ENCODE peak calls at places on chromosomes 13 and 19, in five cellular contexts. Q, D, Z, U and R are unnamed samples.

GRCh38 chr19:41309225-41310030 is 544 bp upstream of the CCDC97 start:
- DNase-seq in Q (no peak), D (peak; percentile 25), Z (no peak), U (no peak), R (no peak)

GRCh38 chr19:37855098-37855497 is 51.3 kb downstream of the WDR87 start:
- DNase-seq in Q (peak; percentile 14), D (no peak), Z (peak; percentile 67), U (no peak), R (peak; percentile 87)

GRCh38 chr19:57302727-57303401 is 17.4 kb upstream of the ZNF543 start:
- DNase-seq in Q (no peak), D (no peak), Z (no peak), U (no peak), R (no peak)

GRCh38 chr13:101492251-101492910 is 39.9 kb downstream of the ITGBL1 start:
- DNase-seq in Q (no peak), D (no peak), Z (no peak), U (no peak), R (no peak)

GRCh38 chr13:87426737-87427136 is 244.4 kb upstream of the SLITRK5 start:
- DNase-seq in Q (no peak), D (no peak), Z (no peak), U (no peak), R (no peak)

GRCh38 chr19:1577090-1577928 is 9.2 kb upstream of the MEX3D start:
- DNase-seq in Q (no peak), D (no peak), Z (no peak), U (no peak), R (no peak)

GRCh38 chr19:45404557-45405434 is at the start of gene PPP1R13L:
- DNase-seq in Q (peak; percentile 97), D (peak; percentile 91), Z (peak; percentile 96), U (no peak), R (peak; percentile 80)

GRCh38 chr13:106602178-106602577 is 34.2 kb upstream of the ARGLU1 start:
- DNase-seq in Q (peak; percentile 41), D (no peak), Z (no peak), U (no peak), R (no peak)

GRCh38 chr19:944171-944567 is 18.3 kb downstream of the ARID3A start:
- DNase-seq in Q (no peak), D (no peak), Z (no peak), U (no peak), R (peak; percentile 92)

GRCh38 chr13:89486065-89486464 is 1814.9 kb downstream of the SLITRK5 start:
- DNase-seq in Q (no peak), D (no peak), Z (no peak), U (no peak), R (no peak)

GRCh38 chr19:41373993-41374392 is 2.3 kb upstream of the TMEM91 start:
- DNase-seq in Q (peak; percentile 94), D (no peak), Z (peak; percentile 89), U (peak; percentile 65), R (peak; percentile 89)

GRCh38 chr13:29522044-29522685 is 73.3 kb downstream of the SLC7A1 start:
- DNase-seq in Q (no peak), D (no peak), Z (no peak), U (no peak), R (no peak)

GRCh38 chr19:51407631-51408131 is 9.8 kb downstream of the SIGLEC10 start:
- DNase-seq in Q (peak; percentile 31), D (no peak), Z (no peak), U (no peak), R (peak; percentile 60)

GRCh38 chr19:6103217-6103644 is 7.1 kb downstream of the RFX2 start:
- DNase-seq in Q (peak; percentile 89), D (peak; percentile 64), Z (peak; percentile 76), U (peak; percentile 53), R (peak; percentile 44)

GRCh38 chr13:32225494-32225931 is 89.7 kb downstream of the ZAR1L start:
- DNase-seq in Q (no peak), D (no peak), Z (no peak), U (no peak), R (no peak)

GRCh38 chr19:47650695-47651094 is 41.8 kb downstream of the BICRA start:
- DNase-seq in Q (no peak), D (no peak), Z (no peak), U (no peak), R (no peak)

GRCh38 chr19:47651132-47651531 is 42.2 kb downstream of the BICRA start:
- DNase-seq in Q (no peak), D (no peak), Z (no peak), U (no peak), R (no peak)

GRCh38 chr19:47652285-47652684 is 43.4 kb downstream of the BICRA start:
- DNase-seq in Q (no peak), D (no peak), Z (no peak), U (no peak), R (no peak)

GRCh38 chr19:47649588-47649987 is 40.7 kb downstream of the BICRA start:
- DNase-seq in Q (no peak), D (no peak), Z (no peak), U (no peak), R (no peak)

GRCh38 chr19:47651691-47652090 is 42.8 kb downstream of the BICRA start:
- DNase-seq in Q (no peak), D (no peak), Z (no peak), U (no peak), R (no peak)
- TF ChIP-seq CTCF in Q (no peak), D (no peak), Z (no peak), U (no peak), R (no peak)

GRCh38 chr19:35345671-35346111 is 2.0 kb upstream of the FFAR1 start:
- DNase-seq in Q (peak; percentile 6), D (no peak), Z (peak; percentile 20), U (no peak), R (peak; percentile 4)

GRCh38 chr19:35347171-35347929 is at the start of gene FFAR1:
- DNase-seq in Q (peak; percentile 7), D (no peak), Z (peak; percentile 48), U (no peak), R (no peak)

GRCh38 chr19:35346193-35347052 is 1.3 kb upstream of the FFAR1 start:
- DNase-seq in Q (peak; percentile 14), D (no peak), Z (peak; percentile 51), U (no peak), R (no peak)

GRCh38 chr19:35342430-35342829 is 5.3 kb upstream of the FFAR1 start:
- DNase-seq in Q (peak; percentile 13), D (no peak), Z (no peak), U (no peak), R (no peak)

DNA sequence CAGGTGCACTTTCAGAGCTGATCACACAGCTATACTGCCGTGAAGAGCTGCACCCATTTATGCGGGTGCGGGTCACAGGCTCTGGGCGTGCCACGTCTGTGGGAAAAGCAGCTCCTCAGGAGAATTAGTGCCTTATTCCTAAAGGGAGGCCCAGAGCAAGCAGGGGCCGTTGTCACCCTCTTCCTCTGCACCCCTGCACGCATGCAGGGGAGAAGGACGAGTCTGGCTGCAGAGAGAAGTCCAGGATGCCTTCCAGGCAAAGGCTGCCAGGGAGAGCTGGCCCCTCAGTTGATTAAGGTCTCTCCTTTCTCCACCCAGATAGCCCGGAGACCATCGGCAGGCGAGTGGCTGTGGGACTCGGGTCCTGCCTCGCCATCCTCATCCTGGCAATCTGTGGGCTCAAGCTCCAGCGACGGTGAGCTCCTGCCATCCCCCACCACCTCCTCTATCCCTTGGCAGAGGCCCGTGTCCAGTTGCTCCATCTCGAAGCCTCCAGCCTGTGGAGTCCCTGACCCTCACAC is 3.1 kb upstream of the FFAR1 start:
- DNase-seq in Q (peak; percentile 6), D (no peak), Z (peak; percentile 24), U (no peak), R (peak; percentile 3)
- TF ChIP-seq POLR2A in Q (no peak), D (no peak), Z (no peak), U (no peak), R (no peak)

GRCh38 chr13:84917252-84917878 is 881.9 kb downstream of the SLITRK6 start:
- DNase-seq in Q (no peak), D (no peak), Z (no peak), U (no peak), R (no peak)
- TF ChIP-seq CTCF in Q (peak; percentile 38), D (peak; percentile 47), Z (no peak), U (peak; percentile 48), R (no peak)

GRCh38 chr19:13143135-13143534 is 7.0 kb downstream of the STX10 start:
- DNase-seq in Q (no peak), D (no peak), Z (no peak), U (no peak), R (no peak)
- TF ChIP-seq POLR2A in Q (no peak), D (no peak), Z (no peak), U (no peak), R (no peak)

GRCh38 chr13:99028890-99029289 is 51.0 kb upstream of the DOCK9 start:
- DNase-seq in Q (no peak), D (no peak), Z (no peak), U (no peak), R (no peak)
- TF ChIP-seq CTCF in Q (no peak), D (peak; percentile 31), Z (no peak), U (no peak), R (no peak)

GRCh38 chr13:110617326-110618072 is 2.2 kb downstream of the NAXD start:
- DNase-seq in Q (peak; percentile 80), D (peak; percentile 48), Z (no peak), U (no peak), R (peak; percentile 69)

GRCh38 chr13:110618167-110618566 is 2.8 kb downstream of the NAXD start:
- DNase-seq in Q (no peak), D (no peak), Z (no peak), U (no peak), R (no peak)

GRCh38 chr13:110615322-110616102 is at the start of gene NAXD:
- DNase-seq in Q (peak; percentile 93), D (peak; percentile 94), Z (peak; percentile 91), U (peak; percentile 76), R (peak; percentile 97)

GRCh38 chr13:110615005-110615321 is 382 bp upstream of the NAXD start:
- DNase-seq in Q (no peak), D (no peak), Z (no peak), U (no peak), R (no peak)

DNA sequence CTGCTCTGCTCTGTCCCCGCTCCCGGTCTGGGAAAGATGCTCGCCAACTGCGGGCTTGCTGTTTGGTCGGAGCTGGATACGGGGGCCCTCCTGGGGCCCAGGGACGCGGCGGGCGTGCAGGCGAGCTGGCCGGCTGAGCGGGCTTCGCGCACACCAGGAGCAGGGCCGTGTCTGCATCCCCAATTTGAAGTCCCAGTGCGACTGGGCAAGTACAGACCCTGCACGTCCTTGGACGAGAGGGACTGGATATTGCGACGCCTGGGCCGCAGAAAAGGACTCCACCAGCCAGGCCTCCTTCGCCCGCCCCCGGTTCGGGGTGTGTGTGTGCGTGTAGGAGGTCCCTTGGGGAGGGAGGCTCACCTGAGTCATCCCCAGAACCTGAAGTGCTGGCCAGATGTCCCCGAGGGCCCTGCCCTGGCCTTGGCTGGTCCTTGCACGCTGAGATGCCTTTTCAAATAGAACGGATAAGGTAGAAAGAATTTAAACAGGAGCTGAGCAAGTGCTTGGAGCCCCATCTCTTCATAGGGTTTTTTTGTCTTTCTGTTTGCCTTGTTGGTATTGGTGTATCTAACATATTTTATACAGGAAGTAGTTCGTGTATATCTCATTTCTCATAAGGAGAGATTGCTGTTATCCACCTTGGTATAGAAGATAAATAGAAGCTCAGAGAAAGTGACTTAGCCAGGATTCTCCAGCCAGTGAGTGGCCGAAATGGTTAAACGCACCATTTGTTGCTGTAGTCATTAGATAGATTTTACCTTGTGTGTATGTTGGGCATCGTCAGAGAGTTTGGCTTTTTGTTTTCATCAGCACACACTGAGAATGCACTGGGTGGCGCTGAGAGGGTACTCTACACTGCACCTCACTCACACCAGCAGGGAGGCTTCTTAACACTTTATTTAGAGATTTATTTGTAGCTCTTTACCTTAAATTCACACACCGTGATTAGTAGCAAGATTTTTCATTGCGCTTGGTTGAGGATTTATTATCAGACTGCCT is 1.1 kb downstream of the NAXD start:
- DNase-seq in Q (peak; percentile 64), D (peak; percentile 58), Z (peak; percentile 78), U (no peak), R (peak; percentile 67)
- TF ChIP-seq POLR2A in Q (peak; percentile 17), D (no peak), Z (no peak), U (no peak), R (no peak)